ENCODE peak calls at places on chromosomes 5 and 9, in six cellular contexts. K is tibial nerve, U is endothelial cell of umbilical vein, L is fibroblast of the aortic adventitia, P is osteoblast, W is suprapubic skin. O is an unnamed sample.

GRCh38 chr5:33671700-33672291 is 220.0 kb downstream of the ADAMTS12 start:
- DNase-seq in K (no peak), U (no peak), L (no peak), P (no peak), W (no peak), O (no peak)

GRCh38 chr9:81193362-81194339 is 495.7 kb downstream of the TLE1 start:
- DNase-seq in K (no peak), U (no peak), L (no peak), P (no peak), W (no peak), O (no peak)

GRCh38 chr5:93621340-93621872 is 38.4 kb downstream of the NR2F1 start:
- DNase-seq in K (peak; percentile 39), U (peak; percentile 75), L (no peak), P (peak; percentile 95), W (peak; percentile 81), O (peak; percentile 81)

GRCh38 chr9:132644251-132644650 is 25.5 kb downstream of the DDX31 start:
- DNase-seq in K (no peak), U (no peak), L (no peak), P (no peak), W (no peak), O (no peak)

GRCh38 chr5:9545301-9545958 is 445 bp downstream of the SEMA5A start:
- DNase-seq in K (no peak), U (no peak), L (no peak), P (peak; percentile 61), W (peak; percentile 81), O (no peak)

GRCh38 chr5:151284392-151284967 is 19.1 kb downstream of the SLC36A3 start:
- DNase-seq in K (no peak), U (no peak), L (no peak), P (no peak), W (no peak), O (no peak)

GRCh38 chr5:96459313-96460109 is 26.5 kb upstream of the PCSK1 start:
- DNase-seq in K (no peak), U (no peak), L (no peak), P (no peak), W (no peak), O (no peak)

GRCh38 chr5:154274828-154275185 is 84.3 kb downstream of the GALNT10 start:
- DNase-seq in K (no peak), U (no peak), L (no peak), P (peak; percentile 68), W (no peak), O (no peak)

GRCh38 chr9:89810434-89810833 is 205.6 kb downstream of the GADD45G start:
- DNase-seq in K (no peak), U (no peak), L (no peak), P (no peak), W (no peak), O (peak; percentile 71)

GRCh38 chr5:15023846-15024245 is 152.3 kb upstream of the ANKH start:
- DNase-seq in K (no peak), U (no peak), L (no peak), P (no peak), W (no peak), O (no peak)

DNA sequence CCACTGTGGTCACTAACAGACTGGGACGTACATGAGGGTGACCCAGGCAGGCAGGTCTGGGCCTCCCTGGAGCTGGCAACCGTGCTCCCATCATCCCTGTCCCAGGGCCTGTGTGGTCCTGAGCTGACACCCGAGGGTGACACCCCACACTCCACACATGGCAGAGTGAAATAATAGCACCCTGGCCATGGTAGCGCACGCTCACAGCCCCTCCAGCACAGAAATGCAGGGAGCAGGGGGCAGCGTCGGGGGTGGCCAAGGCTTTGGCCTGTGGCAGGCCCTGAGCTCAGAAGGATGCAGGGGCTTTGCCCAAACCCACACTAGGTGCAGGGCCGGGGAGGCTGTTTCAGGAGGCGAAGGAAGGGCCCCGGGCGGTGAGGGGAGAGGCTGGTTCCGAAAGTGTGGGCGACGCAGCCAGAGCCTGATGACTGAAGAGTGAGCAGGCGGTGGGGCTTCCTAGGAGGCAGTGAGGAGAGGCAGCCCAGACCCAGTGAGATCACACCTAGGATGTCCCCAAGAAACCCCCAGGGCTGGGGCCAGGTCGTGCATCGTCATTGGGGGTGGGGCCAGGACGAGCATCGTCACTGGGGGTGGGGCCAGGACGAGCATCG is 12.9 kb downstream of the OR2V2 start:
- DNase-seq in K (peak; percentile 29), U (no peak), L (peak; percentile 51), P (peak; percentile 89), W (peak; percentile 81), O (peak; percentile 53)
- H3K4me3 ChIP-seq in K (peak overlapping the region; percentile 53), U (peak overlapping the region; percentile 30), L (peak overlapping the region; percentile 59), P (peak overlapping the region; percentile 70), W (peak overlapping the region; percentile 15), O (peak overlapping the region; percentile 56)

DNA sequence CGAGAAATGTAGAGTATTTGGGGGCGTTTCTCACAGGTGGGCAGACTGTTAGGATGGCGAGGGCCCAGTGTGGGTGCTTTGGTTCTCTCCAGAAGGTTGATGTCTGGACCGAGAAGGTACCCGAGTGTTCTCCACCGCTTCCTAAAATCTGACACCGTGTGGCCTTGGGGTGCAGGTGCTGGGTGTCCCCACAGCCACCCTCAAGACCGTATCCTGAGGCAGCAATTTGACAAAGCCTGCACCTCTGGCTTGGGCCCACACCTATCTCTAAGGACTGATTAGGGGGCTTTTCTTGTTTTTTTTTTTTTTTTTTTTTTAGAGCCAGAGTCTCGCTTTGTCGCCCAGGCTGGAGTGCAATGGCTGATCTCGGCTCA is 1.3 kb downstream of the PPP1R26 start:
- DNase-seq in K (no peak), U (no peak), L (no peak), P (peak; percentile 30), W (no peak), O (no peak)
- H3K4me3 ChIP-seq in K (peak overlapping the region; percentile 89), U (no peak overlapping the region), L (peak overlapping the region; percentile 77), P (peak overlapping the region; percentile 86), W (peak overlapping the region; percentile 83), O (peak overlapping the region; percentile 73)

GRCh38 chr9:73154760-73155159 is 3.1 kb downstream of the ANXA1 start:
- DNase-seq in K (no peak), U (peak; percentile 29), L (no peak), P (no peak), W (no peak), O (no peak)

GRCh38 chr9:73155389-73155788 is 3.7 kb downstream of the ANXA1 start:
- DNase-seq in K (no peak), U (peak; percentile 59), L (no peak), P (peak; percentile 19), W (no peak), O (no peak)

GRCh38 chr9:73152953-73153352 is 1.3 kb downstream of the ANXA1 start:
- DNase-seq in K (no peak), U (peak; percentile 43), L (peak; percentile 49), P (peak; percentile 23), W (no peak), O (no peak)

GRCh38 chr9:73153793-73154227 is 2.1 kb downstream of the ANXA1 start:
- DNase-seq in K (no peak), U (peak; percentile 68), L (peak; percentile 47), P (no peak), W (no peak), O (peak; percentile 34)

DNA sequence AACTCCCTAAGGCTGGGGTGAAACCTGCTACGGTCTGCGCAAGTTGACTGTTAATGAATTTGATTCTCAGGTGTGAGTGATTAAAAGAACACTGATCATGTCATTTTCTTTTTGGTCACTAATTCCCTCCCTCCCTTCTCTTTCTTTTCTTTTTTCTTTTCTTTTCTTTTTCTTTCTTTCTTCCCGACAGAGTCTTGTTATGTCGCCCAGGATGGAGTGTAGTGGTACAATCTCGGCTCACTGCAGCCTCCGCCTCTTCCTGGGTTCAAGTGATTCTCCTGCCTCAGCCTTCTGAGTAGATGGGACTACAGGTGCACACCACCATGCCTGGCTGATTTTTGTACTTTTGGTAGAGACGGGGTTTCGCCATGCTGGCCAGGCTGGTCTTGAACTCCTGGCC is 2.6 kb downstream of the ANXA1 start:
- DNase-seq in K (no peak), U (no peak), L (no peak), P (no peak), W (no peak), O (no peak)
- H3K4me3 ChIP-seq in K (peak overlapping the region; percentile 61), U (peak overlapping the region; percentile 44), L (peak overlapping the region; percentile 79), P (peak overlapping the region; percentile 79), W (peak overlapping the region; percentile 52), O (peak overlapping the region; percentile 64)

GRCh38 chr9:17134396-17134842 is 421 bp upstream of the CNTLN start:
- DNase-seq in K (peak; percentile 43), U (no peak), L (peak; percentile 73), P (peak; percentile 72), W (no peak), O (peak; percentile 48)
- H3K4me3 ChIP-seq in K (peak overlapping the region; percentile 84), U (no peak overlapping the region), L (peak overlapping the region; percentile 91), P (peak overlapping the region; percentile 99), W (peak overlapping the region; percentile 89), O (peak overlapping the region; percentile 97)

DNA sequence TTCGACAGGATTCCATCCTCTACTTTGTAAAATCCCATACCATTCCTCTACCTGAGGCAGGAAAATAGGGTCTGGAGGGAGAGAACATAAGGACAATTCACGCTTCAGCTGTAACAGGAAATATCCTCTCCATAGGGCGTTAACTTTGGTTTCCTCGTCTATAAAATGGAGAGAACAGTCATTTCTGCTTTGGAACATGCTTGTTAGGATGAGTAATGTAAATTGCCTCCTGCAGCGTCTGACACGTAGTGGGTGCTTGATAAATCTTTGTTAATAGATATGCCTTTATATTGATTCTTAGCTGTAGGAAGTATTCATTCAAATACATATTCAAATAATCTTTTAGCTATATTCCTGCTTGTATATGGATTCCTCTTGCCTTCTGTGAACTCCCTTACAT is 706 bp upstream of the SUB1 start:
- DNase-seq in K (no peak), U (no peak), L (no peak), P (no peak), W (no peak), O (no peak)
- H3K4me3 ChIP-seq in K (no peak overlapping the region), U (no peak overlapping the region), L (no peak overlapping the region), P (no peak overlapping the region), W (no peak overlapping the region), O (no peak overlapping the region)

GRCh38 chr5:171999100-171999499 is 7.3 kb downstream of the FBXW11 start:
- DNase-seq in K (no peak), U (no peak), L (no peak), P (no peak), W (no peak), O (no peak)
- H3K4me3 ChIP-seq in K (no peak overlapping the region), U (no peak overlapping the region), L (no peak overlapping the region), P (no peak overlapping the region), W (no peak overlapping the region), O (no peak overlapping the region)

DNA sequence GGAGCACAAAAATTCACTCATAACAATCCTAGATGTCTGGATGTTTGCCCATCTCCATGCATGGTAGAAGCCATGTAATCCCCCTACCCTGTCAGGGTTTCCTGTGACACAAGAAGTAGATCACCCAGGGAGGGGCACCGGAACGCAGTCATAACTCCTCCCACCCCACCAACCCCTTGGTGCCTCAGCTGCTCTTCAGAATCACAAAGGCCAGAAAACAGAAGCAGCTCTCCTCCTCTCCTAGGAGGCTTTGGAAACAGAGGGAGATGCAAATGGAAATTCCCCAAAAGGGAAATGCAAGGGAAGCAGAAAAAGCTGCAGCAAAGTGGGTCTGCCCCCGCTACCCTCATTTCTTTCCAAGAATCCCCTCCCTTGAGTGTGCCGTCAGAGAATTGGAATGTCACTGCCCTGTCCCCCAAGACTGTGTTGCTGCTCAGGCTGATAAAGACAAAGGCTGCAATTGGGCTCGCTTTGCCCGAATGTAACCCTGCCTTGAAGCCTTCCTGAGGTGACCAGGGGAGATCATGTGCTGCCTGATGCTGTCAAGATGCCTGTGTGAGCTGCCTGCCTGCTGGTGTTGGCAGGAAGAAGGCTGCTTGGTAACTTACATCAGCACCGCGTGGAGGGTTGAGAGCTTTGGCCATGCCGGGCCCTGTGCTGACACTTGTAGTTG is 65.5 kb upstream of the ABCA1 start:
- DNase-seq in K (peak; percentile 76), U (peak; percentile 68), L (peak; percentile 93), P (peak; percentile 85), W (peak; percentile 92), O (peak; percentile 86)
- H3K4me3 ChIP-seq in K (no peak overlapping the region), U (no peak overlapping the region), L (no peak overlapping the region), P (no peak overlapping the region), W (no peak overlapping the region), O (no peak overlapping the region)

O was measured in choroid plexus epithelial cell.